ENCODE peak calls at places on chromosome 11, in four cellular contexts. I, C, Z and B are unnamed samples.

GRCh38 chr11:3616721-3617460 is 24.9 kb downstream of the ART5 start:
- DNase-seq in C (no peak), Z (no peak), I (no peak), B (no peak)

GRCh38 chr11:76197332-76197731 is 9.0 kb downstream of the WNT11 start:
- DNase-seq in C (no peak), I (no peak), Z (no peak), B (no peak)

GRCh38 chr11:82944198-82944597 is 42.7 kb downstream of the DDIAS start:
- DNase-seq in I (no peak), Z (no peak), C (no peak), B (no peak)

GRCh38 chr11:39327302-39327701 is 2132.2 kb downstream of the LRRC4C start:
- DNase-seq in Z (no peak), C (no peak), I (no peak), B (no peak)

GRCh38 chr11:59706518-59707285 is 6.9 kb downstream of the OR10V1 start:
- DNase-seq in I (no peak), C (no peak), Z (peak), B (no peak)

GRCh38 chr11:126359431-126360048 is 4.1 kb downstream of the ST3GAL4 start:
- DNase-seq in I (peak), Z (no peak), C (peak), B (no peak)

GRCh38 chr11:1744879-1745700 is 5.3 kb downstream of the IFITM10 start:
- DNase-seq in I (peak), C (no peak), Z (no peak), B (no peak)

GRCh38 chr11:72519220-72519881 is 85.0 kb upstream of the CLPB start:
- DNase-seq in I (no peak), C (no peak), Z (peak), B (no peak)

GRCh38 chr11:69326622-69327219 is 32.8 kb downstream of the MYEOV start:
- DNase-seq in C (no peak), I (no peak), Z (no peak), B (no peak)

GRCh38 chr11:82996966-82997606 is 74.6 kb downstream of the RAB30 start:
- DNase-seq in C (no peak), Z (no peak), I (peak), B (peak)